ENCODE peak calls at places on chromosomes 1 and 21, in seven cellular contexts. Z is mucosa of descending colon, S is colonic mucosa, A is Calu3, R is cardiac muscle cell, M is SK-N-SH, W is kidney. Q is an unnamed sample.

GRCh38 chr1:213162338-213162737 is 111.3 kb downstream of the RPS6KC1 start:
- DNase-seq in Z (no peak), R (peak), M (no peak), W (no peak), A (no peak), S (no peak), Q (no peak)

GRCh38 chr1:78649628-78650027 is at the start of gene IFI44:
- DNase-seq in Z (peak), R (peak), M (peak), W (peak), S (peak), A (peak), Q (no peak)

GRCh38 chr1:70385477-70385876 is 25.6 kb upstream of the CTH start:
- DNase-seq in M (no peak), A (no peak), W (no peak), Z (no peak), S (no peak), R (no peak), Q (no peak)

GRCh38 chr1:216824511-216824910 is 101.3 kb upstream of the ESRRG start:
- DNase-seq in M (no peak), R (no peak), Z (no peak), A (no peak), S (no peak), W (no peak), Q (no peak)

GRCh38 chr1:58778593-58778992 is 5.3 kb downstream of the JUN start:
- DNase-seq in S (no peak), W (no peak), M (no peak), R (no peak), A (no peak), Z (no peak), Q (no peak)

GRCh38 chr1:64663654-64664053 is 81.2 kb upstream of the RAVER2 start:
- DNase-seq in W (no peak), M (peak), R (no peak), A (peak), S (no peak), Z (no peak), Q (no peak)

GRCh38 chr1:229063154-229063553 is 207.8 kb upstream of the RAB4A start:
- DNase-seq in M (no peak), S (no peak), A (no peak), R (no peak), Z (no peak), W (no peak), Q (no peak)

GRCh38 chr1:117541585-117541984 is 64.3 kb upstream of the TENT5C start:
- DNase-seq in R (no peak), M (no peak), A (no peak), Z (no peak), S (no peak), W (no peak), Q (no peak)

GRCh38 chr1:99171126-99171813 is 93.0 kb upstream of the PLPPR4 start:
- DNase-seq in Z (no peak), S (no peak), M (no peak), W (no peak), A (peak), R (no peak), Q (no peak)

GRCh38 chr1:35120458-35121133 is 41.4 kb downstream of the ZMYM1 start:
- DNase-seq in A (no peak), S (no peak), M (peak), Z (no peak), W (peak), R (peak), Q (no peak)

DNA sequence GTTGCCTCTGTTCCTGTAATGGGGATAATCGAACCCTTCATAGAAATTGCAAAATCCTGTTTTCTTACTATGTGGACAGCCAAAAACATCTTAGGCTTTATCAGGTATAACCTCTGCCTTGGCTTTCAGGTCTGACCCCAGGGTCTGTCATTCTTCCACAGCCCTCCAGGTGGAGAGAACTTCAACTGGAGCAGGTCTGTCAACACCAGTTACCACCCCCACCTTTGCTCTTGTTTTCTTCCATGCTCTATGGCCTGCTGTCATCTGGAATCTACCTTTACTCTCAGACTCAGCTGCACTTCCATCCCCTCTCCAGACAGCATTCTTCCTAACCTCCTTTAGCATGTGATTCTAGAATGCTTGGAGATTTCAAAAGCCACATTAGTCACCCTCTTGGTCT is 10.4 kb upstream of the GJA9 start:
- DNase-seq in W (no peak), S (no peak), R (no peak), M (no peak), A (no peak), Z (no peak), Q (no peak)
- TF ChIP-seq CTCF in W (no peak), S (no peak), R (no peak), M (peak), A (no peak), Z (no peak), Q (peak)

GRCh38 chr1:168092566-168093355 is 44.0 kb downstream of the GPR161 start:
- DNase-seq in S (peak), A (peak), Z (no peak), R (peak), M (peak), W (no peak), Q (no peak)
- TF ChIP-seq CTCF in S (no peak), A (peak), Z (no peak), R (peak), M (peak), W (peak), Q (peak)

GRCh38 chr1:223684488-223684792 is 18.9 kb upstream of the CAPN8 start:
- DNase-seq in S (no peak), A (no peak), Z (no peak), R (no peak), W (no peak), M (no peak), Q (no peak)
- TF ChIP-seq CTCF in S (no peak), A (peak), Z (no peak), R (no peak), W (no peak), M (no peak), Q (peak)

GRCh38 chr1:19067187-19067911 is 110.9 kb upstream of the IFFO2 start:
- DNase-seq in W (no peak), Z (peak), R (no peak), M (peak), S (peak), A (peak), Q (peak)
- TF ChIP-seq CTCF in W (no peak), Z (no peak), R (no peak), M (no peak), S (no peak), A (no peak), Q (peak)

DNA sequence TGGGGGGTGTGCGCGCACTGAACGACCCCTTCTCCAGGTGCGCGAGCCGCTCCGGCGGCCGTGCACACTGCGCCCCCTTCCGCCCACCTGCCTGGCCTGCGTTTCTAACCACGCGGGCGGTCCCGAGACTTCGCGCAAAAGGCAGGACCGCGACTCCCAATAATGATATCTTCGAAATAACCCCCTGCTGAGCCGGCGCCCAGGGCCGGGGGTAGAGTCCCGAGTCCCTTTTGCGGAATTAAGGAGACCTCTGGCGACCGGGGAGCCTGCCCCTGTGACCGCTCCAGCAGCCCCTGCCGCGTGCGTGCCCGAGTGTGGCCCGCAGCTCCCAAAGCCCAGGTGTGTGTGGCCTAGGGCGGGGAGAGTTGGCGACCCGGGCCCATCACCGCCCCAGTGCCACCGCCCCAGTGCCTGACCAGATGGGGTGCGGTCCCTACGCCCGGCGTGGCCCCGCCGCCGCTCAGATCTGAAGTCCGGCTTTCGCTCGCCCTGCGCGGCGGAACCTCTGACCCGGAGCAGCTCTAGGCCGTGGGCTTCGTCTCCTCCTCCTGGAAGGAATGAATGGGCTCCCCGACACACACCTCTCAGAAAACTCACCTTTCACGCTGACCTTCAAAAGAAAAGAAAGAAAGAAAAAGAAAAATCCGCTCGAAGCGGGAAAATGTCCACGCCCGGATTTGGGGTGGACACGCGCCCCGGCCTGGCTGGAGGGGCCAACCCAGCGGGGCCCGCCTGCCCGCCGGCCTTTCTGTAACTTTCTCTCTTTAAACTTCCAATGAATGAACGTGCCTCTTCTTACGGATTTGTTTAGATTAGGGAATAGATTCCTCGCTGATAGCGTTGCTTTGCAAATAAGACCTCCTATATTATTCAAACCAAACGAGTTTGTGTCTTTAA is 5.5 kb upstream of the SIM2 start:
- DNase-seq in A (no peak), Z (no peak), S (no peak), M (peak), R (no peak), W (peak), Q (no peak)
- TF ChIP-seq CTCF in A (no peak), Z (no peak), S (no peak), M (peak), R (no peak), W (peak), Q (peak)

DNA sequence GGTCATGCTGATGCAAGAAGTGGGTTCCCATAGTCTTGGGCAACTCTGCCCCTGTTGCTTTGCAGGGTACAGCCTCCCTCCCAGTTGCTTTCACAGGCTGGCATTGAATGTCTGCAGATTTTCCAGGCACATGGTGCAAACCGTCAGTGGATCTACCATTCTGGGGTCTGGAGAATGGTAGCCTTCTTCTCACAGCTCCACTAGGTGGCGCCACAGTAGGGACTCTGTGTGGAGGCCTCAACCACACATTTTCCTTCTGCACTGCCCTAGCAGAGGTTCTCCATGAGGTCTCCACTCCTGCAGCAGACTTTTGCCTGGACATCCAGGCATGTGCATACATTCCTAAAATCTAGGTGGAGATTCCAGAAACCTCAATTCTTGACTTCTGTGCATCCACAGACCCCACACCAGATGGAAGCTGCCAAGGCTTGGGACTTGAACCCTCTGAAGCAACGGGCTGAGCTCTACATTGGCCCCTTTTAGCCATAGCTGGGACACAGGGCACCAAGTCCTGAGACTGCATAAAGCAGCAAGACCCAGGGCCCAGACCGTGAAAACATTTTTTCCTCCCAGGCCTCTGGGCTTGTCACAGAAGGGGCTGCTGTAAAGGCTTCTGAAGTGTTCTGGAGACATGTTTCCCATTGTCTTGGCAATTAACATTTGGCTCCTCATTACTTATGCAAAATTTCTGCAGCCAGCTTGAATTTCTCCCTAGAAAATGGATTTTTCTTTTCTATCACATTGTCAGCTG is 466.2 kb upstream of the PBX1 start:
- DNase-seq in A (no peak), M (no peak), Z (no peak), S (peak), W (no peak), R (peak), Q (no peak)
- TF ChIP-seq CTCF in A (no peak), M (peak), Z (no peak), S (no peak), W (no peak), R (peak), Q (no peak)

DNA sequence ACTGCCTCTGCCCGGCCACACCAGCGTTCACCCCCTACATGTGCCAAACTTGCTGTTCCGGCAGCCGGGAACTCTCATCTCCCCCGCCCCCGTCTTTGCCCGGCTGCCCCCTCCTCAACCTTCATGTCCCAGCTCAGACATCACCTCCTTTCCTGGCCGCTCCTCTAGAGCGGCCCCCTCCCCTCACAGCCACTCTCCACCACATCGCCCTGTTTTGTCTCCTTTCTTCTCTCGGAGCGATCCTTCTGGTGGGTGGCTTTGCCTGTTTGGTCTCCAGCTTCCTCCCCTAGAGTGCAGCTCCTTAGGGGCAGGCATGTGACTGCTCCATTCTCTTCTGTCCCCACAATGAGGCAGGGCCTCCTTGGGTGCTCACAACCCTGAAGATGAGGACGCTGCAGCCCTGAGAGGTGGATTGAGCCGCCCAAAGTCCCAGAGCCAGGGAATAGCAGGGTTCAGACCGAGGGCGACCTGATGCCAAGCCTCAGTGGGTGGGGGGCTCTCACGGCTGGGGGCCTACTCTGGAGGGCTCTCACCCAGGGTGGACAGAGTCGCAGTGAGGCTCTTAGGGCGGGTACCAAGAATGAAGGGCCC is 44.9 kb upstream of the ECE1 start:
- DNase-seq in W (no peak), M (no peak), A (no peak), R (no peak), Z (peak), S (no peak), Q (no peak)
- TF ChIP-seq CTCF in W (no peak), M (no peak), A (no peak), R (no peak), Z (no peak), S (no peak), Q (no peak)

GRCh38 chr1:147665521-147665920 is 4.8 kb downstream of the ACP6 start:
- DNase-seq in W (no peak), A (peak), M (no peak), Z (no peak), S (no peak), R (no peak), Q (no peak)
- TF ChIP-seq CTCF in W (peak), A (peak), M (peak), Z (no peak), S (no peak), R (peak), Q (peak)

Q was measured in progenitor cell of endocrine pancreas.